ENCODE peak calls at places on chromosome 5, in four cellular contexts. P, N, U and D are unnamed samples.

GRCh38 chr5:146731909-146732659 is 146.5 kb downstream of the PPP2R2B start:
- DNase-seq in P (peak; percentile 95), N (no peak), U (no peak), D (no peak)

GRCh38 chr5:102617187-102617856 is 118.5 kb upstream of the SLCO6A1 start:
- DNase-seq in P (no peak), N (no peak), U (no peak), D (no peak)

GRCh38 chr5:54985301-54986268 is at the start of gene ESM1:
- DNase-seq in P (peak; percentile 68), N (no peak), U (no peak), D (no peak)

GRCh38 chr5:37712750-37713149 is 127.1 kb downstream of the GDNF start:
- DNase-seq in P (no peak), N (no peak), U (no peak), D (no peak)

GRCh38 chr5:141493500-141494422 is 4.9 kb downstream of the PCDHGC5 start:
- DNase-seq in P (peak; percentile 56), N (no peak), U (no peak), D (no peak)

GRCh38 chr5:123748239-123748638 is 236.3 kb downstream of the CSNK1G3 start:
- DNase-seq in P (no peak), N (no peak), U (no peak), D (no peak)

GRCh38 chr5:74433255-74434123 is 207.0 kb downstream of the ENC1 start:
- DNase-seq in P (peak; percentile 68), N (peak; percentile 20), U (no peak), D (no peak)

GRCh38 chr5:87393331-87393730 is 19.4 kb downstream of the CCNH start:
- DNase-seq in P (peak; percentile 85), N (no peak), U (no peak), D (no peak)

GRCh38 chr5:141121985-141122384 is 367 bp downstream of the PCDHB4 start:
- DNase-seq in P (no peak), N (no peak), U (no peak), D (no peak)